ENCODE peak calls at places on chromosomes 13 and 19, in eight cellular contexts. One of them, this sample, is unnamed.

GRCh38 chr13:110302154-110302553 is 4.8 kb downstream of the COL4A1 start:
- DNase-seq in activated effector memory CD4-positive, alpha-beta T cell treated with anti-CD3 and anti-CD28 coated beads, Interleukin-2, amount 50 U/mL, for 16 hours: no peak
- DNase-seq in stimulated activated CD8-positive, alpha-beta memory T cell treated with anti-CD3 and anti-CD28 coated beads, Interleukin-7, amount 100 ng/mL, for 1 hour: no peak
- DNase-seq in heart left ventricle: no peak
- DNase-seq in NCI-H2081: no peak
- DNase-seq in ELF-1: no peak
- DNase-seq in RPMI8226: no peak
- DNase-seq in GM03348: no peak
- DNase-seq in this sample: no peak

GRCh38 chr13:31440132-31440531 is 240.4 kb downstream of the B3GLCT start:
- DNase-seq in heart left ventricle: no peak
- DNase-seq in ELF-1: no peak
- DNase-seq in stimulated activated CD8-positive, alpha-beta memory T cell treated with anti-CD3 and anti-CD28 coated beads, Interleukin-7, amount 100 ng/mL, for 1 hour: no peak
- DNase-seq in GM03348: no peak
- DNase-seq in activated effector memory CD4-positive, alpha-beta T cell treated with anti-CD3 and anti-CD28 coated beads, Interleukin-2, amount 50 U/mL, for 16 hours: no peak
- DNase-seq in NCI-H2081: no peak
- DNase-seq in RPMI8226: no peak
- DNase-seq in this sample: no peak

GRCh38 chr13:112815871-112816270 is 126.0 kb downstream of the ATP11A start:
- DNase-seq in activated effector memory CD4-positive, alpha-beta T cell treated with anti-CD3 and anti-CD28 coated beads, Interleukin-2, amount 50 U/mL, for 16 hours: no peak
- DNase-seq in heart left ventricle: no peak
- DNase-seq in RPMI8226: no peak
- DNase-seq in ELF-1: no peak
- DNase-seq in GM03348: no peak
- DNase-seq in NCI-H2081: no peak
- DNase-seq in stimulated activated CD8-positive, alpha-beta memory T cell treated with anti-CD3 and anti-CD28 coated beads, Interleukin-7, amount 100 ng/mL, for 1 hour: no peak
- DNase-seq in this sample: no peak

GRCh38 chr19:52542984-52543664 is 15.7 kb downstream of the ZNF808 start:
- DNase-seq in heart left ventricle: no peak
- DNase-seq in stimulated activated CD8-positive, alpha-beta memory T cell treated with anti-CD3 and anti-CD28 coated beads, Interleukin-7, amount 100 ng/mL, for 1 hour: no peak
- DNase-seq in activated effector memory CD4-positive, alpha-beta T cell treated with anti-CD3 and anti-CD28 coated beads, Interleukin-2, amount 50 U/mL, for 16 hours: peak
- DNase-seq in ELF-1: no peak
- DNase-seq in RPMI8226: no peak
- DNase-seq in NCI-H2081: no peak
- DNase-seq in GM03348: no peak
- DNase-seq in this sample: no peak

GRCh38 chr19:46728693-46729339 is 11.9 kb upstream of the PRKD2 start:
- DNase-seq in activated effector memory CD4-positive, alpha-beta T cell treated with anti-CD3 and anti-CD28 coated beads, Interleukin-2, amount 50 U/mL, for 16 hours: peak
- DNase-seq in stimulated activated CD8-positive, alpha-beta memory T cell treated with anti-CD3 and anti-CD28 coated beads, Interleukin-7, amount 100 ng/mL, for 1 hour: peak
- DNase-seq in ELF-1: peak
- DNase-seq in heart left ventricle: peak
- DNase-seq in NCI-H2081: no peak
- DNase-seq in RPMI8226: peak
- DNase-seq in GM03348: peak
- DNase-seq in this sample: peak

GRCh38 chr19:5103061-5103701 is 134.3 kb downstream of the KDM4B start:
- DNase-seq in activated effector memory CD4-positive, alpha-beta T cell treated with anti-CD3 and anti-CD28 coated beads, Interleukin-2, amount 50 U/mL, for 16 hours: no peak
- DNase-seq in GM03348: peak
- DNase-seq in stimulated activated CD8-positive, alpha-beta memory T cell treated with anti-CD3 and anti-CD28 coated beads, Interleukin-7, amount 100 ng/mL, for 1 hour: no peak
- DNase-seq in ELF-1: no peak
- DNase-seq in RPMI8226: no peak
- DNase-seq in NCI-H2081: peak
- DNase-seq in heart left ventricle: peak
- DNase-seq in this sample: peak

GRCh38 chr13:97344250-97345175 is 89.5 kb upstream of the RAP2A start:
- DNase-seq in activated effector memory CD4-positive, alpha-beta T cell treated with anti-CD3 and anti-CD28 coated beads, Interleukin-2, amount 50 U/mL, for 16 hours: peak
- DNase-seq in stimulated activated CD8-positive, alpha-beta memory T cell treated with anti-CD3 and anti-CD28 coated beads, Interleukin-7, amount 100 ng/mL, for 1 hour: peak
- DNase-seq in ELF-1: no peak
- DNase-seq in GM03348: peak
- DNase-seq in RPMI8226: peak
- DNase-seq in heart left ventricle: peak
- DNase-seq in NCI-H2081: peak
- DNase-seq in this sample: peak

GRCh38 chr13:37476874-37477273 is 121.7 kb downstream of the POSTN start:
- DNase-seq in heart left ventricle: peak
- DNase-seq in NCI-H2081: peak
- DNase-seq in GM03348: peak
- DNase-seq in activated effector memory CD4-positive, alpha-beta T cell treated with anti-CD3 and anti-CD28 coated beads, Interleukin-2, amount 50 U/mL, for 16 hours: no peak
- DNase-seq in stimulated activated CD8-positive, alpha-beta memory T cell treated with anti-CD3 and anti-CD28 coated beads, Interleukin-7, amount 100 ng/mL, for 1 hour: no peak
- DNase-seq in ELF-1: peak
- DNase-seq in RPMI8226: no peak
- DNase-seq in this sample: no peak

GRCh38 chr19:41217741-41218140 is 1.3 kb upstream of the AXL start:
- DNase-seq in activated effector memory CD4-positive, alpha-beta T cell treated with anti-CD3 and anti-CD28 coated beads, Interleukin-2, amount 50 U/mL, for 16 hours: no peak
- DNase-seq in NCI-H2081: no peak
- DNase-seq in ELF-1: no peak
- DNase-seq in RPMI8226: no peak
- DNase-seq in heart left ventricle: no peak
- DNase-seq in GM03348: peak
- DNase-seq in stimulated activated CD8-positive, alpha-beta memory T cell treated with anti-CD3 and anti-CD28 coated beads, Interleukin-7, amount 100 ng/mL, for 1 hour: no peak
- DNase-seq in this sample: no peak

GRCh38 chr13:67299731-67300130 is 69.6 kb upstream of the PCDH9 start:
- DNase-seq in ELF-1: no peak
- DNase-seq in activated effector memory CD4-positive, alpha-beta T cell treated with anti-CD3 and anti-CD28 coated beads, Interleukin-2, amount 50 U/mL, for 16 hours: no peak
- DNase-seq in GM03348: peak
- DNase-seq in heart left ventricle: no peak
- DNase-seq in NCI-H2081: no peak
- DNase-seq in RPMI8226: no peak
- DNase-seq in stimulated activated CD8-positive, alpha-beta memory T cell treated with anti-CD3 and anti-CD28 coated beads, Interleukin-7, amount 100 ng/mL, for 1 hour: no peak
- DNase-seq in this sample: no peak

GRCh38 chr19:35107541-35107939 is 8.1 kb upstream of the FXYD3 start:
- DNase-seq in NCI-H2081: no peak
- DNase-seq in heart left ventricle: no peak
- DNase-seq in stimulated activated CD8-positive, alpha-beta memory T cell treated with anti-CD3 and anti-CD28 coated beads, Interleukin-7, amount 100 ng/mL, for 1 hour: no peak
- DNase-seq in RPMI8226: no peak
- DNase-seq in GM03348: peak
- DNase-seq in ELF-1: peak
- DNase-seq in activated effector memory CD4-positive, alpha-beta T cell treated with anti-CD3 and anti-CD28 coated beads, Interleukin-2, amount 50 U/mL, for 16 hours: no peak
- DNase-seq in this sample: no peak

GRCh38 chr13:41137951-41138350 is 5.3 kb upstream of the KBTBD6 start:
- DNase-seq in GM03348: no peak
- DNase-seq in NCI-H2081: no peak
- DNase-seq in ELF-1: no peak
- DNase-seq in RPMI8226: no peak
- DNase-seq in activated effector memory CD4-positive, alpha-beta T cell treated with anti-CD3 and anti-CD28 coated beads, Interleukin-2, amount 50 U/mL, for 16 hours: no peak
- DNase-seq in heart left ventricle: no peak
- DNase-seq in stimulated activated CD8-positive, alpha-beta memory T cell treated with anti-CD3 and anti-CD28 coated beads, Interleukin-7, amount 100 ng/mL, for 1 hour: no peak
- DNase-seq in this sample: no peak

GRCh38 chr13:26184791-26185250 is 37.3 kb downstream of the RNF6 start:
- DNase-seq in ELF-1: peak
- DNase-seq in NCI-H2081: peak
- DNase-seq in activated effector memory CD4-positive, alpha-beta T cell treated with anti-CD3 and anti-CD28 coated beads, Interleukin-2, amount 50 U/mL, for 16 hours: peak
- DNase-seq in GM03348: peak
- DNase-seq in stimulated activated CD8-positive, alpha-beta memory T cell treated with anti-CD3 and anti-CD28 coated beads, Interleukin-7, amount 100 ng/mL, for 1 hour: peak
- DNase-seq in RPMI8226: peak
- DNase-seq in heart left ventricle: peak
- DNase-seq in this sample: peak

GRCh38 chr19:16398530-16399241 is 73.1 kb downstream of the EPS15L1 start:
- DNase-seq in GM03348: no peak
- DNase-seq in stimulated activated CD8-positive, alpha-beta memory T cell treated with anti-CD3 and anti-CD28 coated beads, Interleukin-7, amount 100 ng/mL, for 1 hour: no peak
- DNase-seq in NCI-H2081: no peak
- DNase-seq in heart left ventricle: peak
- DNase-seq in activated effector memory CD4-positive, alpha-beta T cell treated with anti-CD3 and anti-CD28 coated beads, Interleukin-2, amount 50 U/mL, for 16 hours: no peak
- DNase-seq in ELF-1: no peak
- DNase-seq in RPMI8226: no peak
- DNase-seq in this sample: no peak

GRCh38 chr13:59492030-59492636 is 671.6 kb downstream of the DIAPH3 start:
- DNase-seq in ELF-1: no peak
- DNase-seq in stimulated activated CD8-positive, alpha-beta memory T cell treated with anti-CD3 and anti-CD28 coated beads, Interleukin-7, amount 100 ng/mL, for 1 hour: no peak
- DNase-seq in GM03348: no peak
- DNase-seq in NCI-H2081: no peak
- DNase-seq in activated effector memory CD4-positive, alpha-beta T cell treated with anti-CD3 and anti-CD28 coated beads, Interleukin-2, amount 50 U/mL, for 16 hours: no peak
- DNase-seq in heart left ventricle: no peak
- DNase-seq in RPMI8226: no peak
- DNase-seq in this sample: no peak

GRCh38 chr19:40542197-40542859 is 34.3 kb upstream of the SHKBP1 start:
- DNase-seq in RPMI8226: no peak
- DNase-seq in activated effector memory CD4-positive, alpha-beta T cell treated with anti-CD3 and anti-CD28 coated beads, Interleukin-2, amount 50 U/mL, for 16 hours: no peak
- DNase-seq in NCI-H2081: peak
- DNase-seq in ELF-1: no peak
- DNase-seq in heart left ventricle: peak
- DNase-seq in GM03348: peak
- DNase-seq in stimulated activated CD8-positive, alpha-beta memory T cell treated with anti-CD3 and anti-CD28 coated beads, Interleukin-7, amount 100 ng/mL, for 1 hour: no peak
- DNase-seq in this sample: peak

GRCh38 chr13:26584713-26585112 is 27.2 kb downstream of the WASF3 start:
- DNase-seq in ELF-1: no peak
- DNase-seq in RPMI8226: no peak
- DNase-seq in stimulated activated CD8-positive, alpha-beta memory T cell treated with anti-CD3 and anti-CD28 coated beads, Interleukin-7, amount 100 ng/mL, for 1 hour: no peak
- DNase-seq in activated effector memory CD4-positive, alpha-beta T cell treated with anti-CD3 and anti-CD28 coated beads, Interleukin-2, amount 50 U/mL, for 16 hours: no peak
- DNase-seq in NCI-H2081: no peak
- DNase-seq in heart left ventricle: no peak
- DNase-seq in GM03348: peak
- DNase-seq in this sample: no peak

GRCh38 chr19:46786236-46787039 is 2.0 kb downstream of the SLC1A5 start:
- DNase-seq in RPMI8226: peak
- DNase-seq in NCI-H2081: no peak
- DNase-seq in GM03348: peak
- DNase-seq in stimulated activated CD8-positive, alpha-beta memory T cell treated with anti-CD3 and anti-CD28 coated beads, Interleukin-7, amount 100 ng/mL, for 1 hour: peak
- DNase-seq in ELF-1: peak
- DNase-seq in heart left ventricle: peak
- DNase-seq in activated effector memory CD4-positive, alpha-beta T cell treated with anti-CD3 and anti-CD28 coated beads, Interleukin-2, amount 50 U/mL, for 16 hours: peak
- DNase-seq in this sample: peak

GRCh38 chr19:47613165-47614146 is 4.5 kb downstream of the BICRA start:
- DNase-seq in activated effector memory CD4-positive, alpha-beta T cell treated with anti-CD3 and anti-CD28 coated beads, Interleukin-2, amount 50 U/mL, for 16 hours: no peak
- DNase-seq in GM03348: peak
- DNase-seq in ELF-1: peak
- DNase-seq in NCI-H2081: no peak
- DNase-seq in RPMI8226: no peak
- DNase-seq in stimulated activated CD8-positive, alpha-beta memory T cell treated with anti-CD3 and anti-CD28 coated beads, Interleukin-7, amount 100 ng/mL, for 1 hour: no peak
- DNase-seq in heart left ventricle: no peak
- DNase-seq in this sample: no peak

GRCh38 chr19:34403784-34404108 is 453 bp upstream of the PDCD2L start:
- DNase-seq in GM03348: no peak
- DNase-seq in ELF-1: no peak
- DNase-seq in NCI-H2081: no peak
- DNase-seq in RPMI8226: no peak
- DNase-seq in activated effector memory CD4-positive, alpha-beta T cell treated with anti-CD3 and anti-CD28 coated beads, Interleukin-2, amount 50 U/mL, for 16 hours: no peak
- DNase-seq in stimulated activated CD8-positive, alpha-beta memory T cell treated with anti-CD3 and anti-CD28 coated beads, Interleukin-7, amount 100 ng/mL, for 1 hour: no peak
- DNase-seq in heart left ventricle: no peak
- DNase-seq in this sample: no peak

GRCh38 chr13:99501952-99502310 is 659 bp downstream of the TM9SF2 start:
- DNase-seq in heart left ventricle: peak
- DNase-seq in activated effector memory CD4-positive, alpha-beta T cell treated with anti-CD3 and anti-CD28 coated beads, Interleukin-2, amount 50 U/mL, for 16 hours: peak
- DNase-seq in RPMI8226: peak
- DNase-seq in NCI-H2081: no peak
- DNase-seq in ELF-1: peak
- DNase-seq in GM03348: peak
- DNase-seq in stimulated activated CD8-positive, alpha-beta memory T cell treated with anti-CD3 and anti-CD28 coated beads, Interleukin-7, amount 100 ng/mL, for 1 hour: no peak
- DNase-seq in this sample: peak

GRCh38 chr13:70964124-70964523 is 855.9 kb upstream of the KLHL1 start:
- DNase-seq in RPMI8226: no peak
- DNase-seq in ELF-1: no peak
- DNase-seq in heart left ventricle: no peak
- DNase-seq in stimulated activated CD8-positive, alpha-beta memory T cell treated with anti-CD3 and anti-CD28 coated beads, Interleukin-7, amount 100 ng/mL, for 1 hour: no peak
- DNase-seq in activated effector memory CD4-positive, alpha-beta T cell treated with anti-CD3 and anti-CD28 coated beads, Interleukin-2, amount 50 U/mL, for 16 hours: no peak
- DNase-seq in GM03348: no peak
- DNase-seq in NCI-H2081: peak
- DNase-seq in this sample: no peak

GRCh38 chr13:24162604-24163003 is 2.1 kb downstream of the SPATA13 start:
- DNase-seq in heart left ventricle: no peak
- DNase-seq in NCI-H2081: no peak
- DNase-seq in ELF-1: no peak
- DNase-seq in activated effector memory CD4-positive, alpha-beta T cell treated with anti-CD3 and anti-CD28 coated beads, Interleukin-2, amount 50 U/mL, for 16 hours: no peak
- DNase-seq in GM03348: no peak
- DNase-seq in RPMI8226: no peak
- DNase-seq in stimulated activated CD8-positive, alpha-beta memory T cell treated with anti-CD3 and anti-CD28 coated beads, Interleukin-7, amount 100 ng/mL, for 1 hour: no peak
- DNase-seq in this sample: no peak

GRCh38 chr13:109323338-109323737 is 463.0 kb downstream of the IRS2 start:
- DNase-seq in NCI-H2081: no peak
- DNase-seq in ELF-1: no peak
- DNase-seq in RPMI8226: no peak
- DNase-seq in heart left ventricle: no peak
- DNase-seq in stimulated activated CD8-positive, alpha-beta memory T cell treated with anti-CD3 and anti-CD28 coated beads, Interleukin-7, amount 100 ng/mL, for 1 hour: no peak
- DNase-seq in activated effector memory CD4-positive, alpha-beta T cell treated with anti-CD3 and anti-CD28 coated beads, Interleukin-2, amount 50 U/mL, for 16 hours: no peak
- DNase-seq in GM03348: no peak
- DNase-seq in this sample: no peak

GRCh38 chr19:4019578-4019977 is 12.0 kb downstream of the PIAS4 start:
- DNase-seq in ELF-1: no peak
- DNase-seq in GM03348: no peak
- DNase-seq in heart left ventricle: peak
- DNase-seq in activated effector memory CD4-positive, alpha-beta T cell treated with anti-CD3 and anti-CD28 coated beads, Interleukin-2, amount 50 U/mL, for 16 hours: no peak
- DNase-seq in RPMI8226: no peak
- DNase-seq in NCI-H2081: no peak
- DNase-seq in stimulated activated CD8-positive, alpha-beta memory T cell treated with anti-CD3 and anti-CD28 coated beads, Interleukin-7, amount 100 ng/mL, for 1 hour: no peak
- DNase-seq in this sample: no peak

GRCh38 chr19:54517483-54517882 is 14.9 kb downstream of the LAIR2 start:
- DNase-seq in GM03348: peak
- DNase-seq in RPMI8226: peak
- DNase-seq in stimulated activated CD8-positive, alpha-beta memory T cell treated with anti-CD3 and anti-CD28 coated beads, Interleukin-7, amount 100 ng/mL, for 1 hour: no peak
- DNase-seq in activated effector memory CD4-positive, alpha-beta T cell treated with anti-CD3 and anti-CD28 coated beads, Interleukin-2, amount 50 U/mL, for 16 hours: peak
- DNase-seq in heart left ventricle: peak
- DNase-seq in NCI-H2081: no peak
- DNase-seq in ELF-1: peak
- DNase-seq in this sample: peak

GRCh38 chr13:34967851-34968562 is 25.9 kb downstream of the NBEA start:
- DNase-seq in heart left ventricle: no peak
- DNase-seq in GM03348: no peak
- DNase-seq in stimulated activated CD8-positive, alpha-beta memory T cell treated with anti-CD3 and anti-CD28 coated beads, Interleukin-7, amount 100 ng/mL, for 1 hour: no peak
- DNase-seq in ELF-1: no peak
- DNase-seq in NCI-H2081: peak
- DNase-seq in RPMI8226: no peak
- DNase-seq in activated effector memory CD4-positive, alpha-beta T cell treated with anti-CD3 and anti-CD28 coated beads, Interleukin-2, amount 50 U/mL, for 16 hours: no peak
- DNase-seq in this sample: no peak

GRCh38 chr19:48271531-48272151 is 1.8 kb downstream of the ZNF114 start:
- DNase-seq in stimulated activated CD8-positive, alpha-beta memory T cell treated with anti-CD3 and anti-CD28 coated beads, Interleukin-7, amount 100 ng/mL, for 1 hour: no peak
- DNase-seq in GM03348: peak
- DNase-seq in RPMI8226: no peak
- DNase-seq in heart left ventricle: peak
- DNase-seq in activated effector memory CD4-positive, alpha-beta T cell treated with anti-CD3 and anti-CD28 coated beads, Interleukin-2, amount 50 U/mL, for 16 hours: peak
- DNase-seq in NCI-H2081: peak
- DNase-seq in ELF-1: peak
- DNase-seq in this sample: peak

GRCh38 chr19:2481466-2481865 is 5.5 kb downstream of the GADD45B start:
- DNase-seq in stimulated activated CD8-positive, alpha-beta memory T cell treated with anti-CD3 and anti-CD28 coated beads, Interleukin-7, amount 100 ng/mL, for 1 hour: no peak
- DNase-seq in heart left ventricle: no peak
- DNase-seq in NCI-H2081: no peak
- DNase-seq in activated effector memory CD4-positive, alpha-beta T cell treated with anti-CD3 and anti-CD28 coated beads, Interleukin-2, amount 50 U/mL, for 16 hours: no peak
- DNase-seq in RPMI8226: no peak
- DNase-seq in GM03348: no peak
- DNase-seq in ELF-1: no peak
- DNase-seq in this sample: no peak

GRCh38 chr13:30222253-30222652 is 85.1 kb downstream of the KATNAL1 start:
- DNase-seq in GM03348: no peak
- DNase-seq in stimulated activated CD8-positive, alpha-beta memory T cell treated with anti-CD3 and anti-CD28 coated beads, Interleukin-7, amount 100 ng/mL, for 1 hour: no peak
- DNase-seq in activated effector memory CD4-positive, alpha-beta T cell treated with anti-CD3 and anti-CD28 coated beads, Interleukin-2, amount 50 U/mL, for 16 hours: no peak
- DNase-seq in NCI-H2081: no peak
- DNase-seq in RPMI8226: no peak
- DNase-seq in ELF-1: no peak
- DNase-seq in heart left ventricle: no peak
- DNase-seq in this sample: no peak

GRCh38 chr13:21986602-21987001 is 315.7 kb downstream of the FGF9 start:
- DNase-seq in GM03348: peak
- DNase-seq in activated effector memory CD4-positive, alpha-beta T cell treated with anti-CD3 and anti-CD28 coated beads, Interleukin-2, amount 50 U/mL, for 16 hours: no peak
- DNase-seq in stimulated activated CD8-positive, alpha-beta memory T cell treated with anti-CD3 and anti-CD28 coated beads, Interleukin-7, amount 100 ng/mL, for 1 hour: no peak
- DNase-seq in RPMI8226: no peak
- DNase-seq in NCI-H2081: no peak
- DNase-seq in ELF-1: no peak
- DNase-seq in heart left ventricle: peak
- DNase-seq in this sample: peak

GRCh38 chr13:62626771-62627170 is 1211.1 kb upstream of the PCDH20 start:
- DNase-seq in GM03348: no peak
- DNase-seq in ELF-1: peak
- DNase-seq in activated effector memory CD4-positive, alpha-beta T cell treated with anti-CD3 and anti-CD28 coated beads, Interleukin-2, amount 50 U/mL, for 16 hours: no peak
- DNase-seq in RPMI8226: peak
- DNase-seq in NCI-H2081: no peak
- DNase-seq in stimulated activated CD8-positive, alpha-beta memory T cell treated with anti-CD3 and anti-CD28 coated beads, Interleukin-7, amount 100 ng/mL, for 1 hour: no peak
- DNase-seq in heart left ventricle: no peak
- DNase-seq in this sample: no peak

GRCh38 chr19:55379161-55379560 is 2.5 kb downstream of the TMEM190 start:
- DNase-seq in heart left ventricle: no peak
- DNase-seq in RPMI8226: no peak
- DNase-seq in stimulated activated CD8-positive, alpha-beta memory T cell treated with anti-CD3 and anti-CD28 coated beads, Interleukin-7, amount 100 ng/mL, for 1 hour: no peak
- DNase-seq in ELF-1: no peak
- DNase-seq in NCI-H2081: no peak
- DNase-seq in activated effector memory CD4-positive, alpha-beta T cell treated with anti-CD3 and anti-CD28 coated beads, Interleukin-2, amount 50 U/mL, for 16 hours: no peak
- DNase-seq in GM03348: no peak
- DNase-seq in this sample: no peak

GRCh38 chr13:99124695-99125334 is 75.8 kb upstream of the UBAC2 start:
- DNase-seq in stimulated activated CD8-positive, alpha-beta memory T cell treated with anti-CD3 and anti-CD28 coated beads, Interleukin-7, amount 100 ng/mL, for 1 hour: no peak
- DNase-seq in NCI-H2081: no peak
- DNase-seq in heart left ventricle: no peak
- DNase-seq in activated effector memory CD4-positive, alpha-beta T cell treated with anti-CD3 and anti-CD28 coated beads, Interleukin-2, amount 50 U/mL, for 16 hours: no peak
- DNase-seq in ELF-1: no peak
- DNase-seq in RPMI8226: no peak
- DNase-seq in GM03348: peak
- DNase-seq in this sample: no peak

This sample was measured in aorta.